ENCODE peak calls at places on chromosomes 11 and 22, in four cellular contexts. N is transverse colon, Q is fibroblast of lung, G is tibial nerve. J is an unnamed sample.

GRCh38 chr11:61002598-61002997 is 31.1 kb downstream of the CD6 start:
- DNase-seq in Q (no peak), G (no peak), N (no peak), J (no peak)

GRCh38 chr22:48104786-48105185 is 1342.3 kb downstream of the TBC1D22A start:
- DNase-seq in G (no peak), Q (no peak), N (no peak), J (no peak)

GRCh38 chr11:3216027-3216525 is 2.5 kb downstream of the MRGPRG start:
- DNase-seq in N (peak; percentile 1), G (no peak), Q (no peak), J (no peak)

GRCh38 chr11:44742470-44742869 is 15.7 kb downstream of the TSPAN18 start:
- DNase-seq in G (no peak), Q (no peak), N (no peak), J (no peak)

GRCh38 chr11:15535414-15535813 is 420.7 kb downstream of the INSC start:
- DNase-seq in Q (no peak), G (no peak), N (no peak), J (no peak)

GRCh38 chr22:36333632-36334031 is 54.1 kb downstream of the MYH9 start:
- DNase-seq in Q (no peak), N (no peak), G (no peak), J (no peak)

GRCh38 chr11:46106530-46107407 is 14.5 kb downstream of the PHF21A start:
- DNase-seq in G (no peak), Q (peak; percentile 50), N (no peak), J (no peak)

GRCh38 chr11:35458846-35459245 is 39.5 kb upstream of the SLC1A2 start:
- DNase-seq in N (no peak), Q (no peak), G (no peak), J (no peak)

GRCh38 chr22:36362819-36363377 is 24.9 kb downstream of the MYH9 start:
- DNase-seq in Q (no peak), N (no peak), G (no peak), J (no peak)

GRCh38 chr11:61890536-61891330 is 612 bp downstream of the FADS3 start:
- DNase-seq in N (peak; percentile 38), G (no peak), Q (peak; percentile 58), J (no peak)

GRCh38 chr22:35037089-35037488 is 28.9 kb upstream of the ISX start:
- DNase-seq in N (no peak), G (no peak), Q (no peak), J (no peak)

GRCh38 chr22:32808038-32808445 is 6.5 kb downstream of the TIMP3 start:
- DNase-seq in N (no peak), Q (peak; percentile 25), G (no peak), J (no peak)

GRCh38 chr22:23274146-23274526 is 93.8 kb downstream of the BCR start:
- DNase-seq in N (no peak), G (no peak), Q (no peak), J (no peak)

GRCh38 chr11:114079406-114080072 is 20.0 kb downstream of the ZBTB16 start:
- DNase-seq in N (no peak), G (no peak), Q (peak; percentile 49), J (no peak)

GRCh38 chr11:119891392-119891791 is 162.4 kb upstream of the NECTIN1 start:
- DNase-seq in N (no peak), Q (no peak), G (no peak), J (no peak)

GRCh38 chr11:118820412-118821357 is 29.7 kb upstream of the DDX6 start:
- DNase-seq in G (peak; percentile 16), Q (peak; percentile 11), N (peak; percentile 94), J (no peak)

GRCh38 chr22:26342719-26343449 is 86.2 kb upstream of the ASPHD2 start:
- DNase-seq in G (no peak), N (no peak), Q (no peak), J (no peak)

GRCh38 chr11:68021167-68021787 is 9.2 kb upstream of the NDUFS8 start:
- DNase-seq in N (peak; percentile 60), Q (no peak), G (no peak), J (no peak)

GRCh38 chr22:20550851-20551744 is 43.7 kb downstream of the MED15 start:
- DNase-seq in Q (peak; percentile 54), G (no peak), N (no peak), J (no peak)

GRCh38 chr11:69039501-69039900 is 9.2 kb upstream of the TPCN2 start:
- DNase-seq in N (no peak), G (no peak), Q (no peak), J (no peak)

GRCh38 chr11:36333468-36333867 is 37.4 kb downstream of the PRR5L start:
- DNase-seq in N (no peak), Q (peak; percentile 70), G (no peak), J (no peak)

GRCh38 chr22:30649430-30650007 is 13.9 kb downstream of the SLC35E4 start:
- DNase-seq in G (no peak), Q (peak; percentile 77), N (peak; percentile 79), J (no peak)

GRCh38 chr11:72239296-72239848 is 4.6 kb downstream of the PHOX2A start:
- DNase-seq in G (no peak), N (peak; percentile 61), Q (peak; percentile 47), J (no peak)

GRCh38 chr22:42364641-42365336 is 67.4 kb downstream of the NFAM1 start:
- DNase-seq in Q (peak; percentile 47), N (no peak), G (no peak), J (no peak)

GRCh38 chr22:29633514-29634312 is 30.3 kb downstream of the NF2 start:
- DNase-seq in Q (no peak), G (no peak), N (no peak), J (no peak)

GRCh38 chr11:117704416-117705150 is 92.4 kb downstream of the DSCAML1 start:
- DNase-seq in N (no peak), Q (no peak), G (no peak), J (no peak)

GRCh38 chr11:61111786-61112517 is 9.7 kb downstream of the CD5 start:
- DNase-seq in N (no peak), Q (no peak), G (no peak), J (no peak)

GRCh38 chr11:110947100-110947499 is 234.9 kb upstream of the ARHGAP20 start:
- DNase-seq in N (no peak), Q (no peak), G (no peak), J (no peak)

GRCh38 chr11:59556115-59556882 is 45.0 kb downstream of the OR4D9 start:
- DNase-seq in Q (peak; percentile 89), G (peak; percentile 47), N (no peak), J (no peak)

DNA sequence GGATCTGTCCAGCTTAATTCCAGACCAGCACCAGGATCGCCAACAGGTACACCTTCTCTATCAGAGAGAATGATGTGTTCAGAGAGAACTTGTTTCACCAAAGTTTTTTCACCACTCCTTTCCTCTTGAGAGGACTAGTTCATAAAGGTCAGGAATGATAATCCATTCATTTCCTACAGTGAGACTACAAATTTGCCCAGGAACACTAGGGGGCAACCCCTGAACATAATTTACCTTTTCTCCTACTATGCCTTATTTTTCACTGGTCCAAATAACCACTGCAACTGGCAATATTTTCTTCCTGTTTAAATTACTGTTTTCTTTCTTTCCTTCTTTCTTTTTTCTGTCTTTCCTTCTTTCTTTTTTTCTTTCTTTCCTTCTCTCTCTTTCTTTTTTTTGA is 22.5 kb downstream of the CAVIN3 start:
- DNase-seq in Q (peak; percentile 32), N (no peak), G (no peak), J (no peak)
- TF ChIP-seq CTCF in Q (peak; percentile 56), N (no peak), G (peak; percentile 25), J (peak; percentile 48)

GRCh38 chr11:115238802-115239201 is 265.4 kb downstream of the CADM1 start:
- DNase-seq in G (no peak), Q (no peak), N (no peak), J (no peak)
- TF ChIP-seq CTCF in G (no peak), Q (no peak), N (no peak), J (no peak)

GRCh38 chr11:66264893-66265292 is 3.5 kb upstream of the RAB1B start:
- DNase-seq in Q (no peak), N (peak; percentile 48), G (no peak), J (no peak)
- TF ChIP-seq CTCF in Q (peak; percentile 28), N (peak; percentile 34), G (no peak), J (peak; percentile 20)

DNA sequence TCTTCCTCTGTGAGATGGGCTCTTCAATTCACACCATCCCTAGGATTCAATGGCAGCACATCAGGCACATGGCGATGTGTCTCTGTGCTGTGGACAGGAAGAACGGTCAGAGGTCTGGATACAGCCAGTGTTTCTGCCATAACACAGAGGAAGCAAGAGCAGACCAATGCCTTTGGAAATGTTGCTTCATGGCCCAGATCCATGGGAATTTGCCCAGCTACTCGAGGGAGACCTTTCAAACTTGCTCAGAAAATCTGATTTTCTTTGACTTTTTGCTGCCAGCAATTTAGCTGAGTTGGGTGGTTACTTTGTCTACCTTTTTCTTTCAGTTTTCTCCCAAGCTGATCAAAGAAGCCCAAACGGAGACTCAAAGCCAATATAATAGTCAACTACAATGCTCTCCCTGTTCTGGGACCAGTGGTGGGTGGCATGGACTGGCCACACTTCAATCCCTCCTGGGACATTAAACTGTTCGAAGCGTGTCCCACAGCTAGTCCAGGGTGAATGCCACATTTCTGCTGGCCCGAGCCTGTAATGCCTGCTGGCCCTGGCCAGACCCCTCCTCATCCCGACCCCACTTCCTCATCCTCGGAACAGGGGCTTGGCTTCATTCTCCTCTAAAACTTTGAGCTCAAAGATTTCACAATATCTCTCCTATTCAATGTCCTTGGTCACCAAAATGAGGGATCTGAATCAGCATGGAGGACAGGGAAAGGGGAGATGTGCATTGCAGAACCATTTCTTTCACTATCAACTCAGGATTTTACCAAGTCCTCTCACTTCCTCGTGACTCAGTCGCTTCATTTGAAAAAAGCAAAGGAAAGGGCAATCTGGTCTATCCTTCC is 93.3 kb downstream of the ABTB2 start:
- DNase-seq in Q (no peak), N (no peak), G (no peak), J (no peak)
- TF ChIP-seq CTCF in Q (no peak), N (no peak), G (no peak), J (no peak)

GRCh38 chr11:21514298-21514697 is 678.6 kb upstream of the ANO5 start:
- DNase-seq in N (no peak), Q (no peak), G (no peak), J (no peak)
- TF ChIP-seq CTCF in N (no peak), Q (no peak), G (no peak), J (peak; percentile 51)

DNA sequence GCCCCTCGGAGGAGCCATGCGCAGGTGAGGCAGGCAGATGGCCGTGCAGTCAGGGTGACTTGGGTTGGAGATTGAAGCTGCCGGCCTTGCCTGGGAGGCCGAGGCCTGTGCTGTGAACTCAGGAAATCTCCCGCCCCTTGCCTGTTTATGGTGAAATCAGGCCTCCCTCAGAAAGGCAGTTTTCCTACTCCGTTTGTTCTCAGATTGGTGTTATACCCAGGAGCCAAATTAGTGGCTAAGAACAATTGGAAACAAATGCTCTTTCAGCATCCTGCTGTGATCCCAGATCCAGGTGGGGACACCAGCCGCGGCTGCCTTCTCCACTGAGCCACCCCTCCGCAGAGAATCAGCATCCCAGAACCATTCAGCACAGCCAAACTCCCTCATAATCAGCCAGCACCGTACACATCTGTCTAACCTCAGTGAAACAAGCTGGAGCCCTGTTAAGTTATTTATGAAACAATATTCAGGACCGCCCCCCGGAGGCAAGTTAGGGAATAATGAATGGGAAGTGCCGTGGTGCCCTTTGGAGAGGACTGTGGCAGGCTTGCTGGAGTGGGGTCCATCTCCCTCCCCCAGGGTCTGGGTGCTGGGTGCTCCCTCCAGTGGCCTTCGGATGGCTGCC is 60.0 kb downstream of the PKNOX2 start:
- DNase-seq in N (no peak), Q (peak; percentile 60), G (peak; percentile 37), J (no peak)
- TF ChIP-seq CTCF in N (no peak), Q (peak; percentile 51), G (peak; percentile 37), J (peak; percentile 30)

J was measured in D721Med.